ENCODE peak calls at places on chromosomes 7 and 10, in five cellular contexts. One of them, this sample, is unnamed.
A peak's percentile ranks its signal among the peaks of the same experiment; 100 is the strongest.

GRCh38 chr7:82961240-82961639 is 201.4 kb downstream of the PCLO start:
- DNase-seq in GM12865: no peak
- DNase-seq in CD4-positive, alpha-beta T cell: no peak
- DNase-seq in cardiac fibroblast: no peak
- DNase-seq in kidney: no peak
- DNase-seq in this sample: no peak

GRCh38 chr10:131790021-131790420 is 110.8 kb upstream of the PPP2R2D start:
- DNase-seq in GM12865: peak; percentile 17
- DNase-seq in CD4-positive, alpha-beta T cell: no peak
- DNase-seq in cardiac fibroblast: no peak
- DNase-seq in kidney: peak; percentile 31
- DNase-seq in this sample: no peak

GRCh38 chr7:867406-868188 is 8.8 kb upstream of the GET4 start:
- DNase-seq in kidney: peak; percentile 92
- DNase-seq in cardiac fibroblast: peak; percentile 48
- DNase-seq in CD4-positive, alpha-beta T cell: no peak
- DNase-seq in GM12865: no peak
- DNase-seq in this sample: no peak

GRCh38 chr7:55004579-55004978 is 14.2 kb upstream of the EGFR start:
- DNase-seq in cardiac fibroblast: no peak
- DNase-seq in GM12865: no peak
- DNase-seq in CD4-positive, alpha-beta T cell: no peak
- DNase-seq in kidney: no peak
- DNase-seq in this sample: no peak

GRCh38 chr10:29980084-29980483 is 79.3 kb downstream of the JCAD start:
- DNase-seq in GM12865: no peak
- DNase-seq in cardiac fibroblast: peak; percentile 69
- DNase-seq in CD4-positive, alpha-beta T cell: no peak
- DNase-seq in kidney: no peak
- DNase-seq in this sample: no peak

GRCh38 chr7:45215611-45216062 is 58.0 kb downstream of the RAMP3 start:
- DNase-seq in CD4-positive, alpha-beta T cell: no peak
- DNase-seq in kidney: no peak
- DNase-seq in cardiac fibroblast: no peak
- DNase-seq in GM12865: no peak
- DNase-seq in this sample: no peak

GRCh38 chr10:126959431-126959830 is 54.2 kb downstream of the DOCK1 start:
- DNase-seq in cardiac fibroblast: no peak
- DNase-seq in CD4-positive, alpha-beta T cell: no peak
- DNase-seq in GM12865: no peak
- DNase-seq in kidney: no peak
- DNase-seq in this sample: no peak

GRCh38 chr7:106126170-106126938 is 14.2 kb upstream of the SYPL1 start:
- DNase-seq in CD4-positive, alpha-beta T cell: no peak
- DNase-seq in GM12865: no peak
- DNase-seq in kidney: no peak
- DNase-seq in cardiac fibroblast: peak; percentile 64
- DNase-seq in this sample: no peak

GRCh38 chr7:91285966-91286365 is 21.7 kb downstream of the FZD1 start:
- DNase-seq in GM12865: no peak
- DNase-seq in kidney: no peak
- DNase-seq in cardiac fibroblast: no peak
- DNase-seq in CD4-positive, alpha-beta T cell: no peak
- DNase-seq in this sample: no peak

GRCh38 chr10:572066-572465 is 117.4 kb downstream of the DIP2C start:
- DNase-seq in kidney: no peak
- DNase-seq in cardiac fibroblast: no peak
- DNase-seq in CD4-positive, alpha-beta T cell: no peak
- DNase-seq in GM12865: no peak
- DNase-seq in this sample: no peak

GRCh38 chr7:44761207-44762161 is 12.8 kb downstream of the ZMIZ2 start:
- DNase-seq in CD4-positive, alpha-beta T cell: no peak
- DNase-seq in kidney: no peak
- DNase-seq in cardiac fibroblast: peak; percentile 29
- DNase-seq in GM12865: no peak
- DNase-seq in this sample: no peak

GRCh38 chr7:150903627-150904026 is 51.3 kb downstream of the AOC1 start:
- DNase-seq in kidney: peak; percentile 89
- DNase-seq in cardiac fibroblast: peak; percentile 6
- DNase-seq in GM12865: peak; percentile 18
- DNase-seq in CD4-positive, alpha-beta T cell: no peak
- DNase-seq in this sample: no peak

GRCh38 chr10:65143723-65144122 is 1622.5 kb downstream of the REEP3 start:
- DNase-seq in cardiac fibroblast: no peak
- DNase-seq in CD4-positive, alpha-beta T cell: no peak
- DNase-seq in GM12865: no peak
- DNase-seq in kidney: no peak
- DNase-seq in this sample: no peak

GRCh38 chr7:17339139-17339538 is 40.7 kb downstream of the AHR start:
- DNase-seq in kidney: no peak
- DNase-seq in CD4-positive, alpha-beta T cell: no peak
- DNase-seq in GM12865: no peak
- DNase-seq in cardiac fibroblast: no peak
- DNase-seq in this sample: no peak

GRCh38 chr10:17616403-17617030 is 657 bp downstream of the HACD1 start:
- DNase-seq in GM12865: peak; percentile 29
- DNase-seq in cardiac fibroblast: peak; percentile 73
- DNase-seq in kidney: peak; percentile 87
- DNase-seq in CD4-positive, alpha-beta T cell: peak; percentile 9
- DNase-seq in this sample: no peak

GRCh38 chr10:76301950-76302349 is 870.5 kb downstream of the LRMDA start:
- DNase-seq in CD4-positive, alpha-beta T cell: no peak
- DNase-seq in GM12865: no peak
- DNase-seq in cardiac fibroblast: no peak
- DNase-seq in kidney: no peak
- DNase-seq in this sample: no peak

GRCh38 chr10:24958701-24959392 is 6.4 kb upstream of the PRTFDC1 start:
- DNase-seq in cardiac fibroblast: peak; percentile 86
- DNase-seq in GM12865: no peak
- DNase-seq in kidney: no peak
- DNase-seq in CD4-positive, alpha-beta T cell: no peak
- DNase-seq in this sample: no peak

GRCh38 chr10:76432274-76433012 is 1001.0 kb downstream of the LRMDA start:
- DNase-seq in CD4-positive, alpha-beta T cell: no peak
- DNase-seq in kidney: no peak
- DNase-seq in GM12865: no peak
- DNase-seq in cardiac fibroblast: peak; percentile 81
- DNase-seq in this sample: no peak

GRCh38 chr10:13894412-13895093 is 307.8 kb downstream of the PRPF18 start:
- DNase-seq in GM12865: no peak
- DNase-seq in cardiac fibroblast: peak; percentile 26
- DNase-seq in CD4-positive, alpha-beta T cell: no peak
- DNase-seq in kidney: no peak
- DNase-seq in this sample: no peak

GRCh38 chr10:70549962-70550845 is 52.3 kb downstream of the PRF1 start:
- DNase-seq in CD4-positive, alpha-beta T cell: peak; percentile 71
- DNase-seq in kidney: no peak
- DNase-seq in GM12865: peak; percentile 79
- DNase-seq in cardiac fibroblast: peak; percentile 71
- DNase-seq in this sample: no peak

GRCh38 chr7:135855836-135856235 is 107.2 kb upstream of the FAM180A start:
- DNase-seq in GM12865: peak; percentile 22
- DNase-seq in kidney: no peak
- DNase-seq in cardiac fibroblast: peak; percentile 7
- DNase-seq in CD4-positive, alpha-beta T cell: no peak
- DNase-seq in this sample: no peak

GRCh38 chr7:139034855-139035587 is 821 bp downstream of the ZC3HAV1L start:
- DNase-seq in cardiac fibroblast: peak; percentile 36
- DNase-seq in kidney: no peak
- DNase-seq in CD4-positive, alpha-beta T cell: no peak
- DNase-seq in GM12865: peak; percentile 57
- DNase-seq in this sample: no peak

GRCh38 chr7:46127805-46128204 is 206.7 kb upstream of the IGFBP3 start:
- DNase-seq in kidney: no peak
- DNase-seq in GM12865: no peak
- DNase-seq in CD4-positive, alpha-beta T cell: no peak
- DNase-seq in cardiac fibroblast: no peak
- DNase-seq in this sample: no peak

GRCh38 chr10:125060038-125060437 is 100.3 kb downstream of the CTBP2 start:
- DNase-seq in kidney: no peak
- DNase-seq in CD4-positive, alpha-beta T cell: no peak
- DNase-seq in cardiac fibroblast: peak; percentile 51
- DNase-seq in GM12865: no peak
- DNase-seq in this sample: no peak

GRCh38 chr7:7977774-7978173 is 9.2 kb downstream of the GLCCI1 start:
- DNase-seq in cardiac fibroblast: peak; percentile 21
- DNase-seq in kidney: no peak
- DNase-seq in GM12865: no peak
- DNase-seq in CD4-positive, alpha-beta T cell: no peak
- DNase-seq in this sample: no peak

GRCh38 chr7:7979556-7979955 is 11.0 kb downstream of the GLCCI1 start:
- DNase-seq in kidney: no peak
- DNase-seq in CD4-positive, alpha-beta T cell: no peak
- DNase-seq in GM12865: no peak
- DNase-seq in cardiac fibroblast: no peak
- DNase-seq in this sample: no peak

GRCh38 chr7:7978860-7979259 is 10.3 kb downstream of the GLCCI1 start:
- DNase-seq in cardiac fibroblast: no peak
- DNase-seq in GM12865: no peak
- DNase-seq in kidney: no peak
- DNase-seq in CD4-positive, alpha-beta T cell: no peak
- DNase-seq in this sample: no peak

GRCh38 chr7:7980134-7980533 is 11.5 kb downstream of the GLCCI1 start:
- DNase-seq in GM12865: no peak
- DNase-seq in cardiac fibroblast: no peak
- DNase-seq in kidney: no peak
- DNase-seq in CD4-positive, alpha-beta T cell: no peak
- DNase-seq in this sample: no peak

DNA sequence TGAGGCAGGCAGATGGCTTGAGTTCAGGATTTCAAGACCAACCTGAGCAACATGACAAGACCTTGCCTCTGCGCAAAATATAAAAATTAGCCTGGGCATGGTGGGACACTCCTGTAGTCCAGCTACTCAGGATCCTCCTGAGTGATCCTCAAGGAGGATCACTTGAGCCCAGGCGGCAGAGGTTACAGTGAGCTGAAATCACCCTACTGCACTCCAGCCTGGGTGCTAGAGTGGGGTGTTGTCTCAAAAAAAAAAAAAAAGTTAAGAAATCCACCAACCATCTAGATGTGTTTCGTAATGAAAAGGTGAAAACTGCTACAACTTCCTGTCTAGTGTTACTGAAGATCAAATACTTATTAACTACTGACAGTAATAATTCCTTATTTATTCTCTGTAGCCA is 8.1 kb downstream of the GLCCI1 start:
- DNase-seq in CD4-positive, alpha-beta T cell: no peak
- DNase-seq in GM12865: no peak
- DNase-seq in cardiac fibroblast: no peak
- DNase-seq in kidney: no peak
- DNase-seq in this sample: no peak
- TF ChIP-seq CTCF in CD4-positive, alpha-beta T cell: no peak
- TF ChIP-seq CTCF in GM12865: no peak
- TF ChIP-seq CTCF in cardiac fibroblast: no peak
- TF ChIP-seq CTCF in kidney: no peak
- TF ChIP-seq CTCF in this sample: no peak

DNA sequence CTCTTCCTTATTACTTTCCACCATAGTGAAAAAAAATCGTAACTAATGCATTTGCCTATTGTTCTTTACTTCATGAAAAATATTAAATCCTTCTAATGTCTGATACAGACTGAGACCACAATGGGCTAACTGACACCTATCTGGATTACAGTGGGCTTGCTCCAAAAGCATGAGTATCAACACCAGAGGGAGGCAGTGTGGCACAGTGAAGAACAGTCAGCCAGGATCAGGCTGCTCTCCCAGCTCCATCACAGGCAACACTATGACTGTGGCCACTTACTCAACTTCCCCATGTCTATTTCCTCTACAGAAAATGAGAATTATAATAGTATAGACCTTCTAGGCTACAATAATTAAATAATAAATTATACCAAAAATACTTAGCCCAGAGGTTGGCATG is 97.2 kb downstream of the SLC25A13 start:
- DNase-seq in CD4-positive, alpha-beta T cell: no peak
- DNase-seq in cardiac fibroblast: no peak
- DNase-seq in GM12865: no peak
- DNase-seq in kidney: no peak
- DNase-seq in this sample: no peak
- TF ChIP-seq CTCF in CD4-positive, alpha-beta T cell: no peak
- TF ChIP-seq CTCF in cardiac fibroblast: peak; percentile 14
- TF ChIP-seq CTCF in GM12865: no peak
- TF ChIP-seq CTCF in kidney: peak; percentile 14
- TF ChIP-seq CTCF in this sample: peak; percentile 44

GRCh38 chr10:31586708-31587107 is 267.7 kb downstream of the ZEB1 start:
- DNase-seq in cardiac fibroblast: no peak
- DNase-seq in kidney: no peak
- DNase-seq in CD4-positive, alpha-beta T cell: no peak
- DNase-seq in GM12865: peak; percentile 43
- DNase-seq in this sample: no peak
- TF ChIP-seq CTCF in cardiac fibroblast: no peak
- TF ChIP-seq CTCF in kidney: no peak
- TF ChIP-seq CTCF in CD4-positive, alpha-beta T cell: no peak
- TF ChIP-seq CTCF in GM12865: no peak
- TF ChIP-seq CTCF in this sample: no peak

GRCh38 chr10:92290837-92291609 is at the start of the genes CPEB3 and MARCHF5:
- DNase-seq in CD4-positive, alpha-beta T cell: peak; percentile 84
- DNase-seq in cardiac fibroblast: peak; percentile 98
- DNase-seq in kidney: peak; percentile 99
- DNase-seq in GM12865: peak; percentile 98
- DNase-seq in this sample: peak; percentile 99

GRCh38 chr10:92291610-92291859 is 568 bp downstream of the MARCHF5 start:
- DNase-seq in kidney: no peak
- DNase-seq in GM12865: peak; percentile 25
- DNase-seq in CD4-positive, alpha-beta T cell: no peak
- DNase-seq in cardiac fibroblast: no peak
- DNase-seq in this sample: no peak

GRCh38 chr10:92290076-92290836 is 622 bp downstream of the CPEB3 start:
- DNase-seq in cardiac fibroblast: peak; percentile 51
- DNase-seq in kidney: no peak
- DNase-seq in CD4-positive, alpha-beta T cell: no peak
- DNase-seq in GM12865: peak; percentile 41
- DNase-seq in this sample: no peak

DNA sequence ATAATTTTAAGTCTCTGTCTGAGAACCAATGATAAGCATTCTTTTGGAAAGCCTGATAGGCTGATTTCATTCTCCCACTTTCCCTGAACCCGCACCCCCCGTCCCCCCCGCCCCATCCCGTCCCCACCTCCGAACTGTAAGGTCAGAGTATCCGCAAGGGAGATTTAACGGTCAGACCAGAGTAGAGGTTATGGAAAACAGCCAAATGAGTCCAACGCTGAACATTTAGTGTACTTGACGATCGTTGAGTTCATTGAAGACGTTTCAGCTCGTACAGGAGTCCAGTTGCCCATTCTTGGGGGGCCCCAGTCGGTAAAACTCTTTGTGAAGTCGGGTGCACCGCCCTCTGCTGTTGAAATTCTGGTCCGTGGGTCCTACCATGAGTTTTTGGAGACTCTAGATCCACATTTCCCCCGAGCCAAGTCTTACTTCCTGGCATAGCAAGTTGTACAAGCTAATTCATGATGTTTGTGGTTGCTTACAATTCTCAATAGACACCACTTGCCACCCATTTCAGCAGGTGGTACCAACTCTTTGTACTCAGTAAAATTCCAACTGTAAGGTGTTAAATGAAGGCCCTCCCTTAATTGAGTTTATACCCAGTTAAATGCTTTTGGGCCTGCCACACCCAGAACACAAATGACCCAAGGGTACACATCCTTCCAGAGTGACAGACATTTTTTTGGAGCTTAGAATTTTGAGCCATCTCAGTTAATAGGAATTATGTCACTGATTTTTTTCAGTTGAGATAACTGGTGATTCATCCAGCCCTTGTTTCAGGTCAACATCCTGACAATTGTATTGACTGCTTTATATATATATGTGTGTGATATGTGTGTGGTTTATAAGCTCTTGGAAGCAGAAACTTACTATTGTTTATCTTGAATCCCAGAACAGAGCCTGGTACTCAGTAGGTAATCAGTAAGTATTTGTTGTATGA is 1.2 kb downstream of the MARCHF5 start:
- DNase-seq in cardiac fibroblast: peak; percentile 73
- DNase-seq in GM12865: peak; percentile 84
- DNase-seq in kidney: no peak
- DNase-seq in CD4-positive, alpha-beta T cell: peak; percentile 21
- DNase-seq in this sample: no peak
- TF ChIP-seq CTCF in cardiac fibroblast: peak; percentile 49
- TF ChIP-seq CTCF in GM12865: peak; percentile 57
- TF ChIP-seq CTCF in kidney: peak; percentile 31
- TF ChIP-seq CTCF in CD4-positive, alpha-beta T cell: peak; percentile 23
- TF ChIP-seq CTCF in this sample: peak; percentile 78